ENCODE peak calls at places on chromosomes 16 and 17, in eight cellular contexts. K is ovary, W is foreskin keratinocyte, X is HFFc6, J is lower lobe of right lung, Z is lung, R is RWPE2, F is coronary artery. H is an unnamed sample.

GRCh38 chr16:27169511-27170071 is 33.7 kb upstream of the KDM8 start:
- DNase-seq in Z (no peak), R (no peak), W (peak), X (peak), K (no peak), J (no peak), F (no peak), H (no peak)

GRCh38 chr16:2532494-2533141 is 1.4 kb upstream of the CEMP1 start:
- DNase-seq in W (peak), R (peak), X (no peak), Z (peak), J (peak), K (peak), F (peak), H (no peak)

GRCh38 chr17:45247429-45248131 is 14.3 kb downstream of the SPATA32 start:
- DNase-seq in W (peak), X (peak), K (peak), F (peak), Z (peak), R (peak), J (peak), H (peak)

GRCh38 chr17:37399404-37399803 is 7.2 kb downstream of the ACACA start:
- DNase-seq in K (no peak), J (no peak), X (no peak), Z (no peak), R (no peak), W (peak), F (no peak), H (no peak)

GRCh38 chr17:75077490-75078096 is 10.2 kb upstream of the SLC16A5 start:
- DNase-seq in R (no peak), W (no peak), X (no peak), F (no peak), Z (peak), J (peak), K (peak), H (no peak)

GRCh38 chr17:18194804-18195203 is 11.2 kb downstream of the ALKBH5 start:
- DNase-seq in W (no peak), K (no peak), X (no peak), Z (no peak), R (no peak), J (no peak), F (no peak), H (no peak)

GRCh38 chr17:57329380-57330214 is 73.3 kb downstream of the MSI2 start:
- DNase-seq in X (no peak), W (no peak), Z (no peak), F (no peak), J (no peak), R (no peak), K (peak), H (no peak)

GRCh38 chr16:47833771-47834170 is 322.0 kb downstream of the ABCC12 start:
- DNase-seq in W (no peak), F (no peak), J (no peak), X (no peak), K (no peak), Z (no peak), R (no peak), H (no peak)

GRCh38 chr17:50953831-50954601 is 87.9 kb upstream of the TOB1 start:
- DNase-seq in W (peak), J (peak), Z (no peak), R (peak), K (peak), X (no peak), F (no peak), H (no peak)

GRCh38 chr16:57785924-57786323 is 16.4 kb downstream of the KIFC3 start:
- DNase-seq in J (no peak), K (no peak), W (no peak), X (no peak), F (no peak), Z (no peak), R (no peak), H (no peak)

GRCh38 chr17:42944211-42944610 is 20.0 kb downstream of the AARSD1 start:
- DNase-seq in K (no peak), W (no peak), R (no peak), X (no peak), F (no peak), J (no peak), Z (no peak), H (no peak)

GRCh38 chr17:15981646-15982580 is 17.6 kb downstream of the ZSWIM7 start:
- DNase-seq in J (no peak), K (no peak), Z (no peak), W (peak), F (no peak), X (no peak), R (no peak), H (no peak)

GRCh38 chr17:28413804-28414203 is 7.8 kb upstream of the SLC46A1 start:
- DNase-seq in K (no peak), Z (no peak), X (no peak), F (no peak), J (no peak), R (no peak), W (no peak), H (no peak)

GRCh38 chr16:85202631-85203461 is 90.6 kb upstream of the CIBAR2 start:
- DNase-seq in F (peak), W (no peak), Z (peak), J (peak), R (no peak), K (peak), X (peak), H (peak)

GRCh38 chr17:80997471-80998387 is 6.1 kb downstream of the CHMP6 start:
- DNase-seq in Z (no peak), W (no peak), X (no peak), J (no peak), K (no peak), F (no peak), R (no peak), H (no peak)

GRCh38 chr16:16025214-16025968 is 76.0 kb downstream of the ABCC1 start:
- DNase-seq in F (no peak), W (no peak), Z (no peak), X (peak), K (no peak), J (no peak), R (no peak), H (no peak)

GRCh38 chr17:59844884-59845594 is 47.7 kb downstream of the TUBD1 start:
- DNase-seq in F (no peak), W (peak), R (no peak), J (no peak), K (no peak), Z (no peak), X (no peak), H (no peak)

GRCh38 chr16:9012330-9012729 is 48.6 kb upstream of the USP7 start:
- DNase-seq in W (no peak), K (no peak), J (no peak), X (no peak), Z (no peak), R (no peak), F (no peak), H (no peak)

GRCh38 chr17:78568494-78569115 is 8.6 kb downstream of the DNAH17 start:
- DNase-seq in R (no peak), K (no peak), F (no peak), W (no peak), J (no peak), X (no peak), Z (no peak), H (no peak)

GRCh38 chr17:50917418-50917743 is 51.2 kb upstream of the TOB1 start:
- DNase-seq in R (no peak), W (no peak), Z (no peak), F (no peak), K (no peak), J (no peak), X (no peak), H (no peak)

GRCh38 chr16:85637808-85638186 is 24.7 kb downstream of the GSE1 start:
- DNase-seq in K (no peak), W (no peak), R (no peak), Z (peak), X (no peak), J (peak), F (no peak), H (no peak)

GRCh38 chr17:64972611-64973010 is 53.3 kb upstream of the LRRC37A3 start:
- DNase-seq in W (no peak), J (no peak), Z (no peak), X (no peak), R (no peak), F (no peak), K (no peak), H (no peak)

GRCh38 chr17:73901661-73902415 is 257.6 kb upstream of the SDK2 start:
- DNase-seq in R (no peak), W (no peak), X (no peak), J (peak), Z (peak), K (no peak), F (peak), H (peak)

GRCh38 chr17:43556292-43556691 is 10.2 kb upstream of the ETV4 start:
- DNase-seq in X (peak), R (no peak), Z (peak), F (no peak), W (peak), J (peak), K (no peak), H (no peak)

GRCh38 chr17:50129303-50129945 is 536 bp downstream of the SAMD14 start:
- DNase-seq in J (no peak), K (no peak), Z (no peak), R (no peak), X (peak), F (no peak), W (no peak), H (peak)

GRCh38 chr17:2394775-2395191 is 6.1 kb downstream of the MNT start:
- DNase-seq in X (no peak), F (no peak), R (no peak), W (no peak), Z (no peak), J (no peak), K (no peak), H (no peak)

GRCh38 chr17:29037739-29038465 is 5.0 kb upstream of the PIPOX start:
- DNase-seq in R (no peak), K (no peak), W (no peak), X (no peak), Z (no peak), F (no peak), J (no peak), H (no peak)

GRCh38 chr16:4660454-4661007 is 32.8 kb upstream of the NUDT16L1 start:
- DNase-seq in Z (peak), X (no peak), W (no peak), F (peak), J (peak), R (no peak), K (no peak), H (peak)

GRCh38 chr17:31915456-31916100 is 14.1 kb upstream of the UTP6 start:
- DNase-seq in W (peak), R (no peak), X (no peak), Z (no peak), F (no peak), K (no peak), J (no peak), H (no peak)

GRCh38 chr16:80260906-80261311 is 279.9 kb upstream of the DYNLRB2 start:
- DNase-seq in X (no peak), R (no peak), K (no peak), W (no peak), Z (no peak), J (no peak), F (no peak), H (no peak)

GRCh38 chr17:79892457-79893236 is 53.4 kb upstream of the CBX4 start:
- DNase-seq in J (peak), F (no peak), Z (peak), R (peak), X (no peak), W (peak), K (no peak), H (no peak)

GRCh38 chr16:50737420-50737959 is 4.4 kb upstream of the CYLD start:
- DNase-seq in J (no peak), R (no peak), Z (no peak), K (no peak), W (no peak), F (no peak), X (no peak), H (no peak)

GRCh38 chr17:73609688-73610210 is 34.5 kb downstream of the SDK2 start:
- DNase-seq in K (no peak), F (no peak), X (no peak), J (no peak), R (no peak), Z (no peak), W (no peak), H (no peak)

GRCh38 chr17:33686171-33686570 is 393.1 kb upstream of the ASIC2 start:
- DNase-seq in X (no peak), W (no peak), K (no peak), J (no peak), Z (no peak), R (no peak), F (no peak), H (peak)
- TF ChIP-seq CTCF in X (peak), W (peak), K (no peak), J (peak), Z (no peak), R (peak), F (no peak), H (peak)

DNA sequence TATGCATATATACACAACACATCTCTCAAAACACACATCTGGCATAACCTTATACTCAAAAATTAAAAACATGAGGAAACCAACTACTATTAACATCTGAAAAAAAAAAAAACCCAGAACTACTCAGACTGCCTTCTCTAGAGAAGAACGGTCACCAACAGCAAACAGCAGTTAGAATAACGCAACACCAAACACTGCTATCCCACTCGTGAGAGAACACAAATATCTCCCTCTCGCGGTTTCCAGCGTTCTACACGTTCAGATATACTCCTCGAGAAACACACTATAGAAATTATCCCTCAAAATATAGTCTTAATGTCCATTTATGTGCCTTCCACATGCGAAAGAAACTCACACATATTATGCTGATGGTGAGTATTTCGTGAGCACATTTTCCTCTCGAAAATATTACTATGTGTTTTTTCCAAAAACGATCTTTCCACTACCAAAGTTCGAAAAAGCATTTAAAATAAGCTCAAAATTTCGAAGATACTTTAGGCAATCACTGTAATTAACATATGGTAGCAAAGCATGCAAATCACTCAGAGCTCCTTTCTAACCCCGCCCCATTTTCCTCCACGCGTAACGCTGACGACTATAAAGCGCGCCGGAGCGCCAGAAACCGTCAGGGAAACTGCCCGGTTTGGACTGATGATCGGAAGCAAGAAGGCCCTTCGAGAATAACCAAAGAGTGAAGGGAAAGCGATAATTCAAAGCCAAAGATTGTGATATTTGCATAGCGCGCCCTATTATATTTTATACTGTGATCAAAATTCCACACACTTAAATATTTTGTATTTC is 60.1 kb downstream of the TEX14 start:
- DNase-seq in F (peak), J (peak), Z (peak), R (peak), W (peak), K (peak), X (peak), H (peak)
- TF ChIP-seq CTCF in F (no peak), J (no peak), Z (no peak), R (peak), W (peak), K (no peak), X (peak), H (peak)

GRCh38 chr17:7555320-7555948 is 3.1 kb upstream of the TNFSF13 start:
- DNase-seq in X (no peak), Z (no peak), J (no peak), W (no peak), F (no peak), R (no peak), K (no peak), H (no peak)
- TF ChIP-seq CTCF in X (peak), Z (no peak), J (no peak), W (peak), F (no peak), R (no peak), K (no peak), H (peak)

GRCh38 chr16:49351119-49351518 is 22.5 kb upstream of the C16orf78 start:
- DNase-seq in X (no peak), Z (no peak), K (no peak), W (no peak), J (no peak), R (no peak), F (no peak), H (no peak)

GRCh38 chr16:49353650-49354049 is 20.0 kb upstream of the C16orf78 start:
- DNase-seq in X (no peak), W (no peak), J (no peak), K (no peak), R (no peak), F (no peak), Z (no peak), H (no peak)

GRCh38 chr16:49354991-49355390 is 18.6 kb upstream of the C16orf78 start:
- DNase-seq in F (no peak), W (no peak), X (no peak), K (no peak), R (peak), J (no peak), Z (no peak), H (no peak)

GRCh38 chr16:49354101-49354500 is 19.5 kb upstream of the C16orf78 start:
- DNase-seq in F (no peak), X (no peak), Z (no peak), K (no peak), W (no peak), J (no peak), R (peak), H (no peak)

GRCh38 chr16:49352923-49353322 is 20.7 kb upstream of the C16orf78 start:
- DNase-seq in J (no peak), F (no peak), R (no peak), W (no peak), Z (no peak), X (no peak), K (no peak), H (no peak)
- TF ChIP-seq CTCF in J (no peak), F (no peak), R (peak), W (peak), Z (no peak), X (peak), K (no peak), H (peak)

DNA sequence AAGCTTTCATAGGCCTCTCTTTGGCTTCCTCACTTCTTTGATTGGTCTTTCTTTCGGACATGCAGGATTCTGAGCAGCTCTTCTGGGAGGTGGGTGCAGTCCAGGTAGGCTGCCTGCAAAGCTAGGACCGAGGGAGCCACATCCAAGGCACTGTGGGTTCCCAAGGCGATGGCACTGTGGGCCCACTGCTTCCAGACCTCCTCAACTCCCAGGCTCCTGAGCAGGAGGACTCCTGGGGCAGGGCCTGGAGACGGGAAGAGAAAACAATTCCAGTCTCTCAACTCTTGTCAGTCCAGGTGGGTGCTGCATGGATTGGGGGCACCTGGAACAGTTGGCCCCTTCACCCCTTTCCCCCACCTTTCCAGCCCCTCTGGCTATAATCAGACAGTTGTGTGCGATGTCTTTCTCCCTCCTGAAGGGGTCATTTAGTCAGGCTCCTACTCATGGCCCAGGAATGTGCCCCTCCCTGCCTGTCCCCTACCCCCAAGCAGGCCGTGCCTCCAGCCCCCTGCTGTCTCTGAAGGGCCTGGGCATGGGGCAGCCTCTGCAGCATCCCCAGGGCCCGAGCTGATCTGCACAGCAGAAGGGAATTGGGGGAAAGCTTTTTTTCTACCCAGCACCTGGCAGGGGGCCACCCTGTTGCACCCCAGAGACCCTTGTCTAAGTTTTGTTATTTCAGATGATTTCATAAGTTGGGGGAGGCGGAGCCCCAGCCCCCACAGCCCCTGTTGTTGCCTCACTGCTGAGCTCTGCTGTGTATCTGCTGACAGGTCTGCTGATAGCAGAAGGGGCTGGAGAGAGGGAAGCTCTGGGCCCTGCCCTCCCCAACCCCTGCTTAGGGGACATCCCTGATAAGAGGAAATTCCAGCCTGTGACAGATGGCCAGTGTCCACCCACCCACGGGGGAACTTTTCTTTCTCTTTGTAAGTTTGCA is 330.3 kb downstream of the SEC14L1 start:
- DNase-seq in F (no peak), J (no peak), Z (no peak), K (peak), R (peak), W (no peak), X (no peak), H (no peak)
- TF ChIP-seq CTCF in F (no peak), J (no peak), Z (no peak), K (no peak), R (no peak), W (no peak), X (no peak), H (no peak)

DNA sequence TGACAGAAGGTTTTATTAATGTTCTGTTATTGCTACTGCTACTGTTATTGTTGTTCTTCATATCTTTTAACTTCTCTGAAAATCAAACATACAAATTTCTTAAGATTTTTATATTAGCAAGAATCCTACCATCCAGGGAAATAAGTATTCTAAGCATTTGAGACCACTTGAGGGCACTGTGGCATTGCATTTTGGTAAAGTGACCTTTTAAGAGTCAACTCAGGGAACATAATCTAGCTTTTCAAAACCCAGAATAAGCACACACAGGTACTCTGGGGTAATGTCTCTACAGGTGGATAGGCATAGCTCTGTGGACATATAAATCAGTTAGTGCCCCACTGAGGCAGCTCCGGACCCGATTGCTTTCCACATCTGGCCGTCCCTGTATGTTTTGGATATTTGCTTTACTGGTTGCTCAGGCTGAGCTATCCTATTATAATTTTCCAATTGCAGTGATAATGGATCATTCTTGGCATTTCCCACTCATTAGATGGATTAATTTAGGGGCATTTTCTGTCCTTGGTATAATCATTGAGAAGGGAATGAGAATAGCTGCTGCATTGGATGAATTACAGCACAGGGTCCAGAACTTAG is 1425.1 kb upstream of the CDH8 start:
- DNase-seq in R (no peak), F (no peak), K (no peak), Z (no peak), W (peak), J (no peak), X (peak), H (peak)
- TF ChIP-seq CTCF in R (peak), F (peak), K (no peak), Z (no peak), W (peak), J (no peak), X (peak), H (peak)

DNA sequence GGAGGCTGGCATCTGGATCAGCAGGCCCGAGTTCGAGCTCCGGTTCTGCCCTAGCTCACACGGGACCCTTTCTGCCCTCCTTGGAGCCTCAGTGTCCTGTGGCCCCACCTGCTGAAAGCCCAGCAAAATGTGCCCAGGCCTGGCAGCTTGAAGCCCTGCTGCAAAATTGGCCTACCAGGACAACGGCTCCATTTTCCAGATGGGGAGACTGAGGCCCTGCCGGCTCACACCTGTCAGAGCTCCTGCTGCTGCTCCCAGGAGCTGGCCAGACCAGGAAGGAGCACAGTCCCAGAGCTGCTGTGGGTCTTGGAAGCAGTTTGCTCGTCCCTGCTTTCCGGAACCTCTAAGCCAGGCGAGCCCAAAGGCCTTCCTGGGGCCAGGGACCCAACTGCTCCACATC is 17.4 kb downstream of the ZNF469 start:
- DNase-seq in R (no peak), W (no peak), X (no peak), K (no peak), J (no peak), Z (no peak), F (no peak), H (no peak)
- TF ChIP-seq CTCF in R (no peak), W (no peak), X (no peak), K (no peak), J (no peak), Z (no peak), F (no peak), H (no peak)

H was measured in neural crest cell.